ENCODE peak calls at places on chromosomes 13 and 19, in four cellular contexts. B is GM23338, T is psoas muscle, C is right lobe of liver. S is an unnamed sample.

GRCh38 chr19:14114854-14115253 is 2.7 kb downstream of the PRKACA start:
- DNase-seq in T (peak; percentile 86), B (peak; percentile 77), C (peak; percentile 79), S (peak; percentile 82)

GRCh38 chr13:20400774-20401173 is 124.9 kb downstream of the CRYL1 start:
- DNase-seq in B (no peak), C (no peak), T (no peak), S (no peak)

GRCh38 chr13:46569471-46569870 is 16.5 kb downstream of the LRCH1 start:
- DNase-seq in C (no peak), B (no peak), T (no peak), S (no peak)

GRCh38 chr19:10095948-10096614 is 6.4 kb downstream of the ANGPTL6 start:
- DNase-seq in B (peak; percentile 87), T (peak; percentile 92), C (peak; percentile 94), S (peak; percentile 93)

GRCh38 chr19:29841559-29842367 is 30.0 kb downstream of the CCNE1 start:
- DNase-seq in T (peak; percentile 19), B (peak; percentile 64), C (peak; percentile 25), S (no peak)

GRCh38 chr13:25727250-25727649 is 324.6 kb downstream of the SHISA2 start:
- DNase-seq in C (peak; percentile 75), B (no peak), T (no peak), S (peak; percentile 57)

GRCh38 chr19:29706635-29707034 is 8.4 kb downstream of the C19orf12 start:
- DNase-seq in C (no peak), B (no peak), T (no peak), S (no peak)

GRCh38 chr19:3576696-3577443 is 4.1 kb downstream of the HMG20B start:
- DNase-seq in T (peak; percentile 83), C (no peak), B (peak; percentile 88), S (no peak)

GRCh38 chr19:6379744-6380143 is 4.0 kb upstream of the PSPN start:
- DNase-seq in B (no peak), T (no peak), C (no peak), S (no peak)

GRCh38 chr13:62483774-62484173 is 1068.1 kb upstream of the PCDH20 start:
- DNase-seq in C (no peak), B (peak; percentile 2), T (no peak), S (no peak)

GRCh38 chr13:106566682-106567420 is 1.1 kb downstream of the ARGLU1 start:
- DNase-seq in T (peak; percentile 74), C (peak; percentile 80), B (peak; percentile 75), S (peak; percentile 72)

GRCh38 chr13:51849145-51850101 is 4.4 kb upstream of the TMEM272 start:
- DNase-seq in B (peak; percentile 94), C (no peak), T (no peak), S (peak; percentile 61)

GRCh38 chr13:112066624-112067004 is 335 bp upstream of the SOX1 start:
- DNase-seq in B (peak; percentile 92), C (no peak), T (peak; percentile 74), S (peak; percentile 54)

GRCh38 chr13:41579881-41580280 is 122.5 kb downstream of the RGCC start:
- DNase-seq in C (no peak), B (no peak), T (no peak), S (no peak)

GRCh38 chr13:30026093-30026492 is 175.7 kb upstream of the UBL3 start:
- DNase-seq in C (no peak), T (no peak), B (no peak), S (no peak)

GRCh38 chr19:28168557-28168956 is 1044.4 kb downstream of the UQCRFS1 start:
- DNase-seq in B (peak; percentile 79), T (no peak), C (no peak), S (no peak)

GRCh38 chr19:53432088-53432661 is 391 bp downstream of the ZNF761 start:
- DNase-seq in B (peak; percentile 50), C (peak; percentile 55), T (peak; percentile 63), S (peak; percentile 54)

GRCh38 chr13:34224877-34225276 is 406.9 kb downstream of the RFC3 start:
- DNase-seq in C (peak; percentile 56), T (no peak), B (no peak), S (no peak)

GRCh38 chr19:31955884-31956283 is 389.5 kb upstream of the ZNF507 start:
- DNase-seq in B (no peak), T (no peak), C (no peak), S (no peak)

GRCh38 chr13:110726726-110727125 is 13.2 kb downstream of the ING1 start:
- DNase-seq in C (no peak), T (no peak), B (no peak), S (no peak)

GRCh38 chr19:22502766-22503165 is 80.6 kb upstream of the ZNF98 start:
- DNase-seq in T (no peak), B (no peak), C (no peak), S (no peak)

DNA sequence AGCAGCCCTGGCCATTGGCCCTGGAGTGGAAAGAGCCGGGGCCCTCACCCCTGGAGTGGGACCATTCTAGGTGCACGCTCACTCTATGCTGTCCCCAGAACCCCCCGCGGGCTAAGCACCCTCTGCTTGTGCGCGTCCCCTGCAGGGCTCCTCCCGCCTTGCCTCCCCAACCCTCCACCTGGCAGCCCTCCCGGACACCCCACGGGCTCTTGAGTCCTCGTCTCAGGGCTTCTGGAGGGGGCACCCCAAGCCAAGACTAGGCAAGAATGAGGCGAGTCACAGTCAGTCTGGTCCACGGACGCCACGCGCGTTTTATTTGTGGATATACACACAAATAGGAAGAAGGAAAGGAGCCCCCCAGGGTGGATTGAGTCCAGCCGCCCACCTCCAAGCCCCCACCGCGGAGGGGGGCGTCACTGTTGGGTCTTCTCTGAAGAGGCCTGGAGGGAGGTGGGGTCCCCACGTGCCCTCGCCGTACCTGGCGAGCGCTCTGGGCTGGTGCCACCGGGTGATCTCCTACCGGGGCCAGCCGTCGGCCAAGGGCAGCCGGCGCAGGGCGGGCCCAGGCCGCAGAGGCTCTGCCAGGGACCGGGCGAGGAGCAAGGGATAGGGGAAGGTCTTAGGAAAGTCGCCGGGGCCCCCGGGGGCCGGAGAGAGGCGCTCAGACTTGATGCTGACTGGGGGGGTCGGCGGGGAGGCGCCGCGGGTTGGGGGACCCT is 7.2 kb upstream of the TMEM161A start:
- DNase-seq in B (no peak), T (no peak), C (no peak), S (no peak)
- H3K27ac ChIP-seq in B (no peak overlapping the region), T (no peak overlapping the region), C (no peak overlapping the region), S (no peak overlapping the region)

GRCh38 chr19:47432091-47432490 is 12.8 kb upstream of the MEIS3 start:
- DNase-seq in B (no peak), C (no peak), T (no peak), S (no peak)
- H3K27ac ChIP-seq in B (no peak overlapping the region), C (no peak overlapping the region), T (no peak overlapping the region), S (no peak overlapping the region)

DNA sequence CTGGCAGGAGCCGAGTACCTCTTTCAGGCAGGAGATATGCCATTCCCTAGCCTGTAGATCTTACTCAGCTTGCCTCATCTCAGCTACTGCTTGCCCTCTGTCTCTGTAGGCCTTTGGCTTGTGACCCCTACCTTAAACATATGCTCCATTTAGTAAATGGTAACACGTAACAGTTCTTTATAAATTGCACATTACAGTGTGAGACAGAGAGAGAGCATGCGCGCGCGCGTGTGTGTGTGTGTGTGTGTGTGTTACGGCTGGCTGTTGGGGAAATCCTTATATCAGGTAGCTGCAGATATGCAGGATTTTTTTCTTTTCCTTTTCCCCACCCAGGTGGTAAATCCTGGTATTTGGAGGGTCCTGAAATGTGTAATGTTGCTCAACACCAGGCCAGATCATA is 4.2 kb downstream of the SPINT2 start:
- DNase-seq in C (no peak), T (no peak), B (no peak), S (no peak)
- H3K27ac ChIP-seq in C (no peak overlapping the region), T (no peak overlapping the region), B (peak overlapping the region; percentile 80), S (no peak overlapping the region)

GRCh38 chr19:4830768-4831265 is 695 bp downstream of the TICAM1 start:
- DNase-seq in T (no peak), C (no peak), B (no peak), S (no peak)
- H3K27ac ChIP-seq in T (peak overlapping the region; percentile 95), C (peak overlapping the region; percentile 94), B (no peak overlapping the region), S (peak overlapping the region; percentile 94)

GRCh38 chr19:47158367-47158791 is 27.7 kb downstream of the SAE1 start:
- DNase-seq in C (no peak), B (no peak), T (no peak), S (no peak)
- H3K27ac ChIP-seq in C (peak overlapping the region; percentile 39), B (peak overlapping the region; percentile 98), T (peak overlapping the region; percentile 72), S (peak overlapping the region; percentile 77)

GRCh38 chr19:17240062-17240854 is 5.5 kb downstream of the NR2F6 start:
- DNase-seq in B (no peak), T (no peak), C (peak; percentile 77), S (no peak)
- H3K27ac ChIP-seq in B (peak overlapping the region; percentile 39), T (no peak overlapping the region), C (peak overlapping the region; percentile 81), S (peak overlapping the region; percentile 19)